ENCODE peak calls at places on chromosomes 1 and 21, in seven cellular contexts. F, V, Z, J, R, P and Y are unnamed samples.

GRCh38 chr1:67787746-67788145 is 45.5 kb downstream of the GNG12 start:
- DNase-seq in F (no peak), V (no peak), Z (no peak), J (no peak), R (no peak), P (no peak), Y (no peak)

GRCh38 chr1:180969429-180969828 is 53.2 kb downstream of the STX6 start:
- DNase-seq in F (no peak), V (no peak), Z (no peak), J (no peak), R (no peak), P (no peak), Y (no peak)

GRCh38 chr1:199218065-199218464 is 579.2 kb downstream of the PTPRC start:
- DNase-seq in F (no peak), V (no peak), Z (no peak), J (no peak), R (no peak), P (no peak), Y (no peak)

GRCh38 chr1:40847023-40847740 is 15.0 kb downstream of the CITED4 start:
- DNase-seq in F (no peak), V (no peak), Z (no peak), J (no peak), R (no peak), P (no peak), Y (no peak)

GRCh38 chr21:45554477-45555175 is 12.4 kb upstream of the SLC19A1 start:
- DNase-seq in F (peak; percentile 86), V (peak; percentile 84), Z (peak; percentile 91), J (peak; percentile 77), R (peak; percentile 75), P (peak; percentile 33), Y (no peak)

GRCh38 chr1:25140073-25140797 is 92.1 kb downstream of the SYF2 start:
- DNase-seq in F (no peak), V (no peak), Z (no peak), J (no peak), R (no peak), P (no peak), Y (no peak)

GRCh38 chr21:31232344-31232743 is 111.7 kb downstream of the TIAM1 start:
- DNase-seq in F (no peak), V (no peak), Z (no peak), J (no peak), R (no peak), P (no peak), Y (no peak)

GRCh38 chr1:27570383-27570755 is 33.6 kb downstream of the AHDC1 start:
- DNase-seq in F (no peak), V (no peak), Z (peak; percentile 76), J (peak; percentile 61), R (no peak), P (no peak), Y (no peak)

GRCh38 chr1:104264506-104264905 is 514.8 kb downstream of the AMY1C start:
- DNase-seq in F (no peak), V (no peak), Z (no peak), J (no peak), R (no peak), P (no peak), Y (no peak)

GRCh38 chr1:195141294-195141693 is 1466.9 kb downstream of the KCNT2 start:
- DNase-seq in F (no peak), V (no peak), Z (no peak), J (no peak), R (no peak), P (peak; percentile 2), Y (no peak)

GRCh38 chr1:161994153-161994814 is 29.4 kb downstream of the OLFML2B start:
- DNase-seq in F (no peak), V (no peak), Z (peak; percentile 87), J (no peak), R (no peak), P (no peak), Y (no peak)

GRCh38 chr1:1049318-1050165 is 24.6 kb downstream of the RNF223 start:
- DNase-seq in F (no peak), V (no peak), Z (no peak), J (no peak), R (no peak), P (no peak), Y (no peak)

GRCh38 chr1:85894651-85895050 is 186.4 kb upstream of the ZNHIT6 start:
- DNase-seq in F (no peak), V (peak; percentile 20), Z (no peak), J (no peak), R (peak; percentile 67), P (peak; percentile 18), Y (no peak)

GRCh38 chr1:203281851-203282661 is 23.3 kb upstream of the BTG2 start:
- DNase-seq in F (no peak), V (no peak), Z (peak; percentile 60), J (no peak), R (no peak), P (no peak), Y (no peak)

GRCh38 chr1:158357441-158357840 is 3.7 kb downstream of the CD1E start:
- DNase-seq in F (no peak), V (no peak), Z (no peak), J (no peak), R (no peak), P (no peak), Y (no peak)

GRCh38 chr1:81409262-81409661 is 391.5 kb upstream of the ADGRL2 start:
- DNase-seq in F (no peak), V (no peak), Z (no peak), J (no peak), R (no peak), P (no peak), Y (no peak)

GRCh38 chr1:208213786-208214185 is 30.4 kb downstream of the PLXNA2 start:
- DNase-seq in F (no peak), V (no peak), Z (no peak), J (no peak), R (no peak), P (no peak), Y (no peak)

GRCh38 chr1:232017057-232017456 is 390.5 kb downstream of the DISC1 start:
- DNase-seq in F (no peak), V (no peak), Z (no peak), J (no peak), R (no peak), P (no peak), Y (no peak)

GRCh38 chr1:246588322-246588721 is 22.1 kb downstream of the CNST start:
- DNase-seq in F (no peak), V (no peak), Z (no peak), J (no peak), R (no peak), P (no peak), Y (no peak)

GRCh38 chr1:111706921-111707320 is 32.3 kb downstream of the INKA2 start:
- DNase-seq in F (no peak), V (no peak), Z (no peak), J (no peak), R (no peak), P (no peak), Y (no peak)

GRCh38 chr1:30618335-30618747 is 105.0 kb downstream of the MATN1 start:
- DNase-seq in F (no peak), V (no peak), Z (no peak), J (no peak), R (no peak), P (peak; percentile 86), Y (no peak)

GRCh38 chr1:223248787-223249175 is 105.7 kb upstream of the TLR5 start:
- DNase-seq in F (peak; percentile 1), V (no peak), Z (no peak), J (peak; percentile 31), R (no peak), P (no peak), Y (no peak)

GRCh38 chr1:164774819-164775654 is 216.1 kb downstream of the PBX1 start:
- DNase-seq in F (no peak), V (no peak), Z (no peak), J (no peak), R (no peak), P (no peak), Y (no peak)

GRCh38 chr1:150366416-150367296 is 2.7 kb downstream of the RPRD2 start:
- DNase-seq in F (no peak), V (no peak), Z (no peak), J (no peak), R (no peak), P (no peak), Y (no peak)

GRCh38 chr1:29960156-29960755 is 723.9 kb downstream of the PTPRU start:
- DNase-seq in F (peak; percentile 19), V (no peak), Z (peak; percentile 52), J (peak; percentile 30), R (no peak), P (no peak), Y (no peak)

GRCh38 chr1:156893048-156893953 is at the start of gene PEAR1:
- DNase-seq in F (no peak), V (peak; percentile 86), Z (peak; percentile 83), J (no peak), R (peak; percentile 37), P (no peak), Y (no peak)
- TF ChIP-seq POLR2A in F (no peak), V (no peak), Z (no peak), J (no peak), R (peak; percentile 39), P (no peak), Y (no peak)

GRCh38 chr1:100070201-100070939 is 62.4 kb downstream of the SASS6 start:
- DNase-seq in F (no peak), V (no peak), Z (no peak), J (no peak), R (no peak), P (no peak), Y (no peak)
- H3K36me3 ChIP-seq in F (peaks cover 42% of the 10 kb centered on the region), V (no peaks in the 10 kb centered on the region), Z (peaks cover 81% of the 10 kb centered on the region), J (peaks cover 71% of the 10 kb centered on the region), R (peaks cover 84% of the 10 kb centered on the region), P (peaks cover 19% of the 10 kb centered on the region), Y (no peaks in the 10 kb centered on the region)

GRCh38 chr1:234963180-234963903 is 165.3 kb downstream of the TOMM20 start:
- DNase-seq in F (peak; percentile 88), V (peak; percentile 84), Z (peak; percentile 85), J (peak; percentile 88), R (peak; percentile 78), P (no peak), Y (peak; percentile 87)

GRCh38 chr1:234960722-234961467 is 167.7 kb downstream of the TOMM20 start:
- DNase-seq in F (peak; percentile 78), V (no peak), Z (peak; percentile 66), J (peak; percentile 65), R (no peak), P (no peak), Y (peak; percentile 88)

GRCh38 chr1:234962340-234962989 is 166.2 kb downstream of the TOMM20 start:
- DNase-seq in F (no peak), V (peak; percentile 51), Z (peak; percentile 79), J (peak; percentile 74), R (peak; percentile 57), P (no peak), Y (no peak)

GRCh38 chr1:234963904-234964702 is 164.5 kb downstream of the TOMM20 start:
- DNase-seq in F (peak; percentile 66), V (no peak), Z (peak; percentile 69), J (no peak), R (no peak), P (no peak), Y (no peak)

GRCh38 chr1:234961468-234962339 is 166.9 kb downstream of the TOMM20 start:
- DNase-seq in F (no peak), V (no peak), Z (peak; percentile 56), J (peak; percentile 56), R (no peak), P (no peak), Y (peak; percentile 87)
- TF ChIP-seq POLR2A in F (no peak), V (no peak), Z (no peak), J (no peak), R (no peak), P (no peak), Y (no peak)

DNA sequence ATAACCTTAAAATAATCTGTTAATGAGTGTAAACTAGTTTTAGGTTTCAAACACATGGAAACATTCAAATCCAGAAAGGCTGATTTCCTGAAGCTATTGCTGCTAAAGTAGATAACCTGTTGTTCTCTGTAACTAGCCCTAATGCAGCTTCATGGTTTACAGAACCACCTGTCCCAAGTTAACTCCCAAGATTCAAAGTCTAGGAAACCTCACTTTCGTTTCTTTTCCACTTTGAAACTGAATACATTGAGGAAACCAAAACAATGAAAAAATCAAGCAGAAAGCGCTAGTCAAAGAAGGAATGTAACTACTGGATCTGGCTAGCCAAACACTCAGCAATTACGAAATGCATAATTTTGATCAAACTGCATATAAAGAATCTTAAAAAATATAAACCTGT is 17.8 kb downstream of the SLC16A1 start:
- DNase-seq in F (no peak), V (no peak), Z (no peak), J (no peak), R (no peak), P (no peak), Y (no peak)
- H3K36me3 ChIP-seq in F (no peaks in the 10 kb centered on the region), V (no peaks in the 10 kb centered on the region), Z (no peaks in the 10 kb centered on the region), J (no peaks in the 10 kb centered on the region), R (no peaks in the 10 kb centered on the region), P (no peaks in the 10 kb centered on the region), Y (no peaks in the 10 kb centered on the region)